ENCODE peak calls at places on chromosomes 4 and X, in eight cellular contexts. B, N, C, S, E, V, Q and D are unnamed samples.

GRCh38 chrX:57951666-57952319 is 41.5 kb upstream of the ZXDA start:
- DNase-seq in B (no peak), N (no peak), C (no peak), S (no peak), E (no peak), V (no peak), Q (no peak), D (no peak)

GRCh38 chr4:82138376-82138775 is 235.4 kb downstream of the HNRNPD start:
- DNase-seq in B (no peak), N (no peak), C (no peak), S (no peak), E (no peak), V (no peak), Q (no peak), D (no peak)

GRCh38 chr4:184911310-184911709 is 85.5 kb upstream of the ACSL1 start:
- DNase-seq in B (peak; percentile 38), N (no peak), C (no peak), S (peak; percentile 29), E (no peak), V (no peak), Q (no peak), D (no peak)

GRCh38 chrX:69076084-69076483 is 89.2 kb downstream of the PJA1 start:
- DNase-seq in B (no peak), N (no peak), C (no peak), S (no peak), E (no peak), V (no peak), Q (no peak), D (no peak)

GRCh38 chrX:9992724-9993123 is 25.6 kb downstream of the CLDN34 start:
- DNase-seq in B (no peak), N (no peak), C (no peak), S (no peak), E (no peak), V (no peak), Q (no peak), D (no peak)

GRCh38 chr4:172232966-172233365 is 419.8 kb downstream of the GALNTL6 start:
- DNase-seq in B (no peak), N (no peak), C (no peak), S (no peak), E (no peak), V (peak; percentile 41), Q (peak; percentile 48), D (peak; percentile 24)

GRCh38 chr4:61202638-61203495 is 2.7 kb downstream of the ADGRL3 start:
- DNase-seq in B (no peak), N (no peak), C (peak; percentile 42), S (peak; percentile 13), E (peak; percentile 8), V (peak; percentile 31), Q (peak; percentile 6), D (peak; percentile 22)

GRCh38 chr4:1204828-1205591 is 32.6 kb upstream of the SPON2 start:
- DNase-seq in B (peak; percentile 64), N (no peak), C (no peak), S (no peak), E (no peak), V (peak; percentile 3), Q (peak; percentile 15), D (peak; percentile 2)

GRCh38 chr4:158020175-158020574 is 152.7 kb downstream of the GASK1B start:
- DNase-seq in B (no peak), N (peak; percentile 86), C (no peak), S (peak; percentile 94), E (no peak), V (no peak), Q (no peak), D (no peak)

GRCh38 chr4:184583738-184584502 is 65.3 kb downstream of the CASP3 start:
- DNase-seq in B (no peak), N (no peak), C (no peak), S (no peak), E (peak; percentile 67), V (no peak), Q (no peak), D (no peak)

GRCh38 chr4:151830168-151830567 is 69.4 kb upstream of the GATB start:
- DNase-seq in B (no peak), N (no peak), C (no peak), S (no peak), E (no peak), V (no peak), Q (no peak), D (no peak)

GRCh38 chr4:6917445-6918241 is 8.0 kb downstream of the TBC1D14 start:
- DNase-seq in B (peak; percentile 96), N (no peak), C (peak; percentile 33), S (peak; percentile 26), E (peak; percentile 69), V (peak; percentile 69), Q (peak; percentile 64), D (peak; percentile 36)

GRCh38 chr4:120750152-120750525 is 172.4 kb downstream of the PRDM5 start:
- DNase-seq in B (no peak), N (no peak), C (no peak), S (no peak), E (no peak), V (no peak), Q (no peak), D (no peak)

GRCh38 chrX:44974462-44974861 is 101.5 kb downstream of the KDM6A start:
- DNase-seq in B (no peak), N (no peak), C (no peak), S (peak; percentile 30), E (no peak), V (no peak), Q (no peak), D (no peak)

GRCh38 chr4:136032391-136032790 is 1499.9 kb downstream of the PCDH18 start:
- DNase-seq in B (no peak), N (no peak), C (no peak), S (no peak), E (no peak), V (no peak), Q (no peak), D (no peak)

GRCh38 chr4:16775411-16776154 is 122.9 kb downstream of the LDB2 start:
- DNase-seq in B (no peak), N (no peak), C (no peak), S (no peak), E (no peak), V (no peak), Q (peak; percentile 51), D (no peak)

GRCh38 chr4:126977306-126977705 is 655.5 kb upstream of the INTU start:
- DNase-seq in B (no peak), N (no peak), C (peak; percentile 11), S (peak; percentile 37), E (no peak), V (no peak), Q (no peak), D (peak; percentile 15)

GRCh38 chr4:108045687-108046024 is 56.0 kb downstream of the HADH start:
- DNase-seq in B (peak; percentile 75), N (no peak), C (no peak), S (peak; percentile 49), E (no peak), V (no peak), Q (no peak), D (no peak)

GRCh38 chr4:105715692-105716278 is 7.2 kb downstream of the GSTCD start:
- DNase-seq in B (no peak), N (no peak), C (no peak), S (peak; percentile 68), E (no peak), V (no peak), Q (no peak), D (no peak)

GRCh38 chrX:29690061-29690460 is 525.3 kb upstream of the MAGEB2 start:
- DNase-seq in B (no peak), N (no peak), C (no peak), S (peak; percentile 50), E (no peak), V (no peak), Q (no peak), D (no peak)

GRCh38 chr4:78567502-78568075 is 16.0 kb downstream of the ANXA3 start:
- DNase-seq in B (no peak), N (no peak), C (no peak), S (no peak), E (no peak), V (no peak), Q (no peak), D (no peak)

GRCh38 chrX:155841232-155841631 is 39.9 kb upstream of the VAMP7 start:
- DNase-seq in B (no peak), N (no peak), C (no peak), S (no peak), E (no peak), V (no peak), Q (no peak), D (no peak)

DNA sequence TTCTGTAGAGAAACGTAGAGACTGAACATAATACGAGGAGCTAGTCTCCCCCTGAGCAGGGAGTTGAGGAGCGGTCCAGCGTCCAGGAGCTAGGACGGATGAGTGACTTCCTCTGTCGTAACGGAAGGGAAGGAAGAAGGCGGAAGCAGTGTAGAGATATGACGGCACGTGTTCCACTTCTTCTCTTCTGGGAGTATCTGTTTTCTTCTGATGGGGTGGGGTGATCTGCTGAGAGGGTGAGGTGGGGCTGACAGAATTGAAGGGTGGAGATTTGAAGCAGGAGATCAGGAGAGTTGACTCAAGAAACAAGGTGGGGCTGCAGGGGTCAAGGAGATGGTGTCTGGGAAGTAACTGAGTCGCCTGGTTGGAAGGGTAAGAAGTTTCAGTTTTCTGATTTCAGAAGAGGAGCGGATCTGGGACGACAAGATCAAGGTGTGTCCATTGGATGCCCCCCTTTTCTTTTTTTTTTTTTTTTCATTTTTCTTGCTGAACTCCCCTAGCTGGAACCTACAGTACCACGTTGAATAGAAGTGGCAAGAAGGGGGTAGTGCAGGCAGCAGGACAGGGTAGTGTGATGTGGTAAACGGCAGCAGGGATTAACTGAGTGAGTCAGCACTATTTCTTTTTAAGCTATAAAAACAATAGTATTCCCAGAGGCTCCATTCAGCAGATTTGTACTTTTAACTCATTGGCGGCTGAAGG is 50.7 kb upstream of the SETD7 start:
- DNase-seq in B (no peak), N (no peak), C (no peak), S (peak; percentile 44), E (no peak), V (no peak), Q (no peak), D (no peak)
- TF ChIP-seq CTCF in B (no peak), N (no peak), C (no peak), S (no peak), E (no peak), V (no peak), Q (no peak), D (no peak)

DNA sequence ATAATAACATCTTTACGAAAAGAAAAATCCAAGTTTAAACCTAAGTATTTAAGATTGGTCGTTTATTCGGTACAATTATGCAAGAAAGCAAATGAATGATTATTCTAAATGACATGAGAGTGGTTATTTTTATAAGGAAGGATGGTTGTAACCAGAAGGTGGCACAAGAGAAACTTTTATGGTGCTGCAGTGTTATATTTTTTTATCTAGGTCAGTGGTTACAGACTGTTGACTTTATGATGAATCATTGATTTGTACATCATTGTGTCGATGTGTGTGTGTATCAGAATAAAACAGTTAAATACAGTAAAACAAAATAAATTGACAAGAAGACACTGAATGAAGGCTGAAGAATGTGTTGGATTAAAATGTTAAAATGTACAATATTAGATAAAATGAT is 9.8 kb downstream of the DCAF8L2 start:
- DNase-seq in B (no peak), N (no peak), C (no peak), S (peak; percentile 47), E (no peak), V (no peak), Q (no peak), D (no peak)
- TF ChIP-seq CTCF in B (no peak), N (no peak), C (no peak), S (no peak), E (no peak), V (no peak), Q (no peak), D (no peak)

GRCh38 chr4:86421461-86421860 is 61.6 kb upstream of the MAPK10 start:
- DNase-seq in B (no peak), N (no peak), C (no peak), S (no peak), E (no peak), V (no peak), Q (no peak), D (no peak)
- TF ChIP-seq CTCF in B (no peak), N (no peak), C (no peak), S (no peak), E (no peak), V (no peak), Q (no peak), D (no peak)

GRCh38 chr4:2393353-2394270 is 24.8 kb downstream of the ZFYVE28 start:
- DNase-seq in B (peak; percentile 49), N (no peak), C (peak; percentile 74), S (no peak), E (peak; percentile 60), V (peak; percentile 76), Q (no peak), D (no peak)
- TF ChIP-seq CTCF in B (no peak), N (no peak), C (no peak), S (no peak), E (no peak), V (no peak), Q (no peak), D (no peak)